ENCODE peak calls at places on chromosomes 5 and 9, in ten cellular contexts. One of them, this sample, is unnamed.

GRCh38 chr5:151138114-151138513 is 19.5 kb downstream of the ANXA6 start:
- DNase-seq in adrenal gland: no peak
- DNase-seq in SJSA1: no peak
- DNase-seq in gastrocnemius medialis: no peak
- DNase-seq in CD8-positive, alpha-beta T cell: no peak
- DNase-seq in pancreas: no peak
- DNase-seq in effector memory CD4-positive, alpha-beta T cell: no peak
- DNase-seq in upper lobe of right lung: no peak
- DNase-seq in tibial artery: no peak
- DNase-seq in CD8-positive, alpha-beta memory T cell: no peak
- DNase-seq in this sample: no peak

GRCh38 chr5:61332891-61333350 is 863 bp downstream of the ZSWIM6 start:
- DNase-seq in effector memory CD4-positive, alpha-beta T cell: peak; percentile 24
- DNase-seq in SJSA1: peak; percentile 55
- DNase-seq in CD8-positive, alpha-beta T cell: peak; percentile 7
- DNase-seq in pancreas: peak; percentile 47
- DNase-seq in CD8-positive, alpha-beta memory T cell: peak; percentile 17
- DNase-seq in tibial artery: peak; percentile 81
- DNase-seq in upper lobe of right lung: peak; percentile 84
- DNase-seq in gastrocnemius medialis: peak; percentile 34
- DNase-seq in adrenal gland: peak; percentile 78
- DNase-seq in this sample: peak; percentile 49

GRCh38 chr5:32233696-32234447 is 59.8 kb upstream of the GOLPH3 start:
- DNase-seq in SJSA1: no peak
- DNase-seq in CD8-positive, alpha-beta memory T cell: no peak
- DNase-seq in effector memory CD4-positive, alpha-beta T cell: no peak
- DNase-seq in tibial artery: no peak
- DNase-seq in adrenal gland: peak; percentile 79
- DNase-seq in pancreas: peak; percentile 77
- DNase-seq in CD8-positive, alpha-beta T cell: no peak
- DNase-seq in gastrocnemius medialis: no peak
- DNase-seq in upper lobe of right lung: no peak
- DNase-seq in this sample: no peak

GRCh38 chr9:93143830-93144530 is 9.9 kb upstream of the NINJ1 start:
- DNase-seq in upper lobe of right lung: no peak
- DNase-seq in effector memory CD4-positive, alpha-beta T cell: peak; percentile 55
- DNase-seq in tibial artery: no peak
- DNase-seq in SJSA1: no peak
- DNase-seq in gastrocnemius medialis: peak; percentile 86
- DNase-seq in CD8-positive, alpha-beta memory T cell: peak; percentile 84
- DNase-seq in adrenal gland: no peak
- DNase-seq in pancreas: no peak
- DNase-seq in CD8-positive, alpha-beta T cell: peak; percentile 51
- DNase-seq in this sample: peak; percentile 42

GRCh38 chr9:89046832-89047231 is 55.6 kb downstream of the S1PR3 start:
- DNase-seq in tibial artery: no peak
- DNase-seq in gastrocnemius medialis: no peak
- DNase-seq in upper lobe of right lung: no peak
- DNase-seq in pancreas: no peak
- DNase-seq in CD8-positive, alpha-beta T cell: no peak
- DNase-seq in CD8-positive, alpha-beta memory T cell: no peak
- DNase-seq in adrenal gland: no peak
- DNase-seq in SJSA1: no peak
- DNase-seq in effector memory CD4-positive, alpha-beta T cell: no peak
- DNase-seq in this sample: no peak

GRCh38 chr9:127277770-127278169 is 13.2 kb downstream of the GARNL3 start:
- DNase-seq in effector memory CD4-positive, alpha-beta T cell: no peak
- DNase-seq in gastrocnemius medialis: no peak
- DNase-seq in tibial artery: no peak
- DNase-seq in adrenal gland: no peak
- DNase-seq in upper lobe of right lung: no peak
- DNase-seq in CD8-positive, alpha-beta T cell: no peak
- DNase-seq in CD8-positive, alpha-beta memory T cell: no peak
- DNase-seq in SJSA1: no peak
- DNase-seq in pancreas: no peak
- DNase-seq in this sample: no peak

GRCh38 chr9:73683862-73684591 is 532.4 kb downstream of the ANXA1 start:
- DNase-seq in tibial artery: no peak
- DNase-seq in upper lobe of right lung: no peak
- DNase-seq in CD8-positive, alpha-beta memory T cell: no peak
- DNase-seq in pancreas: no peak
- DNase-seq in adrenal gland: no peak
- DNase-seq in effector memory CD4-positive, alpha-beta T cell: no peak
- DNase-seq in gastrocnemius medialis: no peak
- DNase-seq in CD8-positive, alpha-beta T cell: no peak
- DNase-seq in SJSA1: peak; percentile 21
- DNase-seq in this sample: no peak

GRCh38 chr5:108523360-108523759 is 141.5 kb upstream of the FBXL17 start:
- DNase-seq in CD8-positive, alpha-beta T cell: no peak
- DNase-seq in effector memory CD4-positive, alpha-beta T cell: no peak
- DNase-seq in tibial artery: no peak
- DNase-seq in gastrocnemius medialis: no peak
- DNase-seq in SJSA1: no peak
- DNase-seq in CD8-positive, alpha-beta memory T cell: no peak
- DNase-seq in pancreas: no peak
- DNase-seq in adrenal gland: no peak
- DNase-seq in upper lobe of right lung: no peak
- DNase-seq in this sample: no peak

GRCh38 chr5:18312016-18312415 is 677.8 kb downstream of the TAF11L14 start:
- DNase-seq in effector memory CD4-positive, alpha-beta T cell: no peak
- DNase-seq in tibial artery: no peak
- DNase-seq in gastrocnemius medialis: no peak
- DNase-seq in CD8-positive, alpha-beta memory T cell: no peak
- DNase-seq in upper lobe of right lung: no peak
- DNase-seq in SJSA1: no peak
- DNase-seq in CD8-positive, alpha-beta T cell: no peak
- DNase-seq in pancreas: no peak
- DNase-seq in adrenal gland: no peak
- DNase-seq in this sample: no peak

GRCh38 chr5:7849531-7850240 is 1.2 kb downstream of the CFAP90 start:
- DNase-seq in upper lobe of right lung: peak; percentile 60
- DNase-seq in adrenal gland: no peak
- DNase-seq in tibial artery: no peak
- DNase-seq in pancreas: no peak
- DNase-seq in CD8-positive, alpha-beta T cell: no peak
- DNase-seq in CD8-positive, alpha-beta memory T cell: no peak
- DNase-seq in gastrocnemius medialis: no peak
- DNase-seq in effector memory CD4-positive, alpha-beta T cell: no peak
- DNase-seq in SJSA1: no peak
- DNase-seq in this sample: no peak

GRCh38 chr5:174827521-174827920 is 103.1 kb downstream of the MSX2 start:
- DNase-seq in upper lobe of right lung: no peak
- DNase-seq in pancreas: no peak
- DNase-seq in effector memory CD4-positive, alpha-beta T cell: no peak
- DNase-seq in CD8-positive, alpha-beta memory T cell: no peak
- DNase-seq in gastrocnemius medialis: no peak
- DNase-seq in SJSA1: no peak
- DNase-seq in tibial artery: no peak
- DNase-seq in adrenal gland: no peak
- DNase-seq in CD8-positive, alpha-beta T cell: no peak
- DNase-seq in this sample: no peak

GRCh38 chr9:15374310-15374709 is 48.4 kb upstream of the SNAPC3 start:
- DNase-seq in adrenal gland: no peak
- DNase-seq in gastrocnemius medialis: no peak
- DNase-seq in SJSA1: no peak
- DNase-seq in effector memory CD4-positive, alpha-beta T cell: no peak
- DNase-seq in upper lobe of right lung: no peak
- DNase-seq in CD8-positive, alpha-beta memory T cell: no peak
- DNase-seq in pancreas: no peak
- DNase-seq in tibial artery: no peak
- DNase-seq in CD8-positive, alpha-beta T cell: no peak
- DNase-seq in this sample: no peak

DNA sequence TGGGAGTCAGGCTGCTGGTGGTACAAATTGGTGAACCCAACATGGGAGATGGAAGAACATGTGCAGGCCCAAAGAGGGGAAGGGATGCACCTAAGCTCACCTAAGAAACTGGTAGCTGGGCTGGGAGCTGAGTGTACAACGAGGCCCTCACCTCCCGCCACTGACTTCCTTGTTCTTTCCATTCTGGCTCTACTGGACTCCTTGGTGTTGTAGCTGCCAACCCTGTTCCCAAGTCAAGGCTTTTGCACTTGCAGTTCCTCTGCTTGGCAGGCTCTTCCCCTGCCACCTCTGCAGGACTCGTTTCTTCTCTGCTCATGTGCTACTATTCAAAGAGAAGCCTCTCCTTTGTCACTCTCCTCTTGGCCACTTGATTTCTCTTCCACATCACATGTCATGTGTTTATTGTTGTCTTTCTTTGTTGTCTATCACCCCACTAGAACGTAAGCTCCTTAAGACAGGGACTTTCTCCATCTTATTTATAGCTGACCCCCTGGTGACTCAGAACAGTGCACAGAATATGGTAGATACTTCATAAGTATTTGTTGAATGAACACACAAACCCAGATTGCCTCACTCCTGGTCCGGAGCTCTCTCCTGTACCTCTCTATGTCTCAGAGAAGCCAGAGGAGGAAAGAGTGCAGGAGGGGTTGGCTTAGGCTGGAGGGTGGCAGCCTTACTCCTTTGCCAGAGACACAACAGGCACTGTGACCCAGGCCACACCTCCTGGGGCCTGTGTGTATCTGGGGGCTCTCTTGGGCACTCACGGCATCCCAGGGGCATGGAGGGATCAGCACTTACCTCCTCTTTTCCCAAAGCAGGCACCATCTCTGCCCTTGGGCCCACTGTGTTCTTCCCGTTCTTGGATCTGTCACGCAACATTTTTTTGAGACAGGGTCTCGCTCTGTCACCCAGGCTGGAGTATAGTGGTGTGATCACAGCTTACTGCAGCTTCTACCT is 5.2 kb upstream of the SPINK4 start:
- DNase-seq in pancreas: no peak
- DNase-seq in CD8-positive, alpha-beta T cell: no peak
- DNase-seq in effector memory CD4-positive, alpha-beta T cell: no peak
- DNase-seq in adrenal gland: no peak
- DNase-seq in SJSA1: peak; percentile 4
- DNase-seq in gastrocnemius medialis: no peak
- DNase-seq in upper lobe of right lung: no peak
- DNase-seq in tibial artery: peak; percentile 20
- DNase-seq in CD8-positive, alpha-beta memory T cell: no peak
- DNase-seq in this sample: no peak
- H3K4me1 ChIP-seq in pancreas: peaks cover 12% of the 10 kb centered on the region
- H3K4me1 ChIP-seq in CD8-positive, alpha-beta T cell: no peaks in the 10 kb centered on the region
- H3K4me1 ChIP-seq in effector memory CD4-positive, alpha-beta T cell: no peaks in the 10 kb centered on the region
- H3K4me1 ChIP-seq in adrenal gland: peaks cover 7% of the 10 kb centered on the region
- H3K4me1 ChIP-seq in SJSA1: peaks cover 13% of the 10 kb centered on the region
- H3K4me1 ChIP-seq in gastrocnemius medialis: peaks cover 8% of the 10 kb centered on the region
- H3K4me1 ChIP-seq in upper lobe of right lung: no peaks in the 10 kb centered on the region
- H3K4me1 ChIP-seq in tibial artery: no peaks in the 10 kb centered on the region
- H3K4me1 ChIP-seq in CD8-positive, alpha-beta memory T cell: no peaks in the 10 kb centered on the region
- H3K4me1 ChIP-seq in this sample: peaks cover 17% of the 10 kb centered on the region

GRCh38 chr5:141345327-141345726 is 1.7 kb downstream of the PCDHGA3 start:
- DNase-seq in CD8-positive, alpha-beta memory T cell: no peak
- DNase-seq in SJSA1: no peak
- DNase-seq in gastrocnemius medialis: no peak
- DNase-seq in CD8-positive, alpha-beta T cell: no peak
- DNase-seq in tibial artery: no peak
- DNase-seq in adrenal gland: no peak
- DNase-seq in pancreas: no peak
- DNase-seq in effector memory CD4-positive, alpha-beta T cell: no peak
- DNase-seq in upper lobe of right lung: no peak
- DNase-seq in this sample: no peak
- H3K9me3 ChIP-seq in CD8-positive, alpha-beta memory T cell: peaks cover 4% of the 10 kb centered on the region
- H3K9me3 ChIP-seq in SJSA1: peaks cover 19% of the 10 kb centered on the region
- H3K9me3 ChIP-seq in gastrocnemius medialis: peaks cover 9% of the 10 kb centered on the region
- H3K9me3 ChIP-seq in CD8-positive, alpha-beta T cell: peaks cover 11% of the 10 kb centered on the region
- H3K9me3 ChIP-seq in tibial artery: peaks cover 99% of the 10 kb centered on the region
- H3K9me3 ChIP-seq in adrenal gland: no peaks in the 10 kb centered on the region
- H3K9me3 ChIP-seq in pancreas: no peaks in the 10 kb centered on the region
- H3K9me3 ChIP-seq in effector memory CD4-positive, alpha-beta T cell: no peaks in the 10 kb centered on the region
- H3K9me3 ChIP-seq in upper lobe of right lung: peaks cover 13% of the 10 kb centered on the region
- H3K9me3 ChIP-seq in this sample: peaks cover 21% of the 10 kb centered on the region

GRCh38 chr5:76403963-76404693 is 1.0 kb downstream of the IQGAP2 start:
- DNase-seq in upper lobe of right lung: no peak
- DNase-seq in SJSA1: no peak
- DNase-seq in CD8-positive, alpha-beta T cell: peak; percentile 55
- DNase-seq in gastrocnemius medialis: no peak
- DNase-seq in adrenal gland: peak; percentile 39
- DNase-seq in effector memory CD4-positive, alpha-beta T cell: peak; percentile 61
- DNase-seq in tibial artery: no peak
- DNase-seq in pancreas: peak; percentile 91
- DNase-seq in CD8-positive, alpha-beta memory T cell: peak; percentile 79
- DNase-seq in this sample: peak; percentile 77

GRCh38 chr5:76403713-76403962 is 553 bp downstream of the IQGAP2 start:
- DNase-seq in effector memory CD4-positive, alpha-beta T cell: no peak
- DNase-seq in SJSA1: no peak
- DNase-seq in gastrocnemius medialis: no peak
- DNase-seq in upper lobe of right lung: peak; percentile 80
- DNase-seq in tibial artery: no peak
- DNase-seq in CD8-positive, alpha-beta T cell: no peak
- DNase-seq in pancreas: no peak
- DNase-seq in CD8-positive, alpha-beta memory T cell: no peak
- DNase-seq in adrenal gland: no peak
- DNase-seq in this sample: no peak

GRCh38 chr5:76406014-76406413 is 2.9 kb downstream of the IQGAP2 start:
- DNase-seq in SJSA1: no peak
- DNase-seq in tibial artery: no peak
- DNase-seq in pancreas: no peak
- DNase-seq in effector memory CD4-positive, alpha-beta T cell: no peak
- DNase-seq in adrenal gland: no peak
- DNase-seq in CD8-positive, alpha-beta T cell: no peak
- DNase-seq in CD8-positive, alpha-beta memory T cell: no peak
- DNase-seq in gastrocnemius medialis: no peak
- DNase-seq in upper lobe of right lung: no peak
- DNase-seq in this sample: no peak

GRCh38 chr5:76402880-76403712 is at the start of gene IQGAP2:
- DNase-seq in upper lobe of right lung: peak; percentile 91
- DNase-seq in CD8-positive, alpha-beta T cell: peak; percentile 80
- DNase-seq in SJSA1: peak; percentile 66
- DNase-seq in tibial artery: peak; percentile 77
- DNase-seq in gastrocnemius medialis: peak; percentile 37
- DNase-seq in effector memory CD4-positive, alpha-beta T cell: peak; percentile 74
- DNase-seq in CD8-positive, alpha-beta memory T cell: peak; percentile 92
- DNase-seq in adrenal gland: peak; percentile 65
- DNase-seq in pancreas: peak; percentile 74
- DNase-seq in this sample: peak; percentile 85

GRCh38 chr5:76404694-76405306 is 1.7 kb downstream of the IQGAP2 start:
- DNase-seq in effector memory CD4-positive, alpha-beta T cell: no peak
- DNase-seq in tibial artery: no peak
- DNase-seq in gastrocnemius medialis: no peak
- DNase-seq in pancreas: no peak
- DNase-seq in CD8-positive, alpha-beta memory T cell: no peak
- DNase-seq in SJSA1: no peak
- DNase-seq in upper lobe of right lung: no peak
- DNase-seq in CD8-positive, alpha-beta T cell: no peak
- DNase-seq in adrenal gland: peak; percentile 8
- DNase-seq in this sample: no peak
- H3K4me1 ChIP-seq in effector memory CD4-positive, alpha-beta T cell: peaks cover 30% of the 10 kb centered on the region
- H3K4me1 ChIP-seq in tibial artery: peaks cover 22% of the 10 kb centered on the region
- H3K4me1 ChIP-seq in gastrocnemius medialis: peaks cover 8% of the 10 kb centered on the region
- H3K4me1 ChIP-seq in pancreas: no peaks in the 10 kb centered on the region
- H3K4me1 ChIP-seq in CD8-positive, alpha-beta memory T cell: peaks cover 45% of the 10 kb centered on the region
- H3K4me1 ChIP-seq in SJSA1: peaks cover 10% of the 10 kb centered on the region
- H3K4me1 ChIP-seq in upper lobe of right lung: peaks cover 11% of the 10 kb centered on the region
- H3K4me1 ChIP-seq in CD8-positive, alpha-beta T cell: peaks cover 44% of the 10 kb centered on the region
- H3K4me1 ChIP-seq in adrenal gland: peaks cover 37% of the 10 kb centered on the region
- H3K4me1 ChIP-seq in this sample: peaks cover 7% of the 10 kb centered on the region

DNA sequence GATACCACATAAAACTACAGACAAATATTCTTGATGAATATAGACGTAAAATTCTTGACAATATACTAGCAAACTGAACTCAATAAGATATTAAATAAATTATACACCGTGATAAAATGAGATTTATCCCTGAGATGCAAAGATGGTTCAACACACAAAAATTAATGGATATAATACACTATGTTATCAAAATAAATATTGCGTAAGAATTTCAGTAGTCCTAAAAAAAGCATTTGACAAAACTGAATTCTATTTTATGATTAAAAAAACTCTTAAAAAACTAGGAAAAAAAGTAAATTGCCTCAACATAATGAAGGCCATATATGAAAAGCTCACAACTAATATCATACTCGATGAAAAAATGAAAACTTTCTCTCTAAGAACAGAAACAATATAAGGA is 472.3 kb upstream of the GRIA1 start:
- DNase-seq in pancreas: no peak
- DNase-seq in CD8-positive, alpha-beta T cell: no peak
- DNase-seq in adrenal gland: no peak
- DNase-seq in SJSA1: no peak
- DNase-seq in upper lobe of right lung: no peak
- DNase-seq in gastrocnemius medialis: no peak
- DNase-seq in effector memory CD4-positive, alpha-beta T cell: no peak
- DNase-seq in CD8-positive, alpha-beta memory T cell: no peak
- DNase-seq in tibial artery: no peak
- DNase-seq in this sample: no peak
- H3K9me3 ChIP-seq in pancreas: no peaks in the 10 kb centered on the region
- H3K9me3 ChIP-seq in CD8-positive, alpha-beta T cell: no peaks in the 10 kb centered on the region
- H3K9me3 ChIP-seq in adrenal gland: no peaks in the 10 kb centered on the region
- H3K9me3 ChIP-seq in SJSA1: no peaks in the 10 kb centered on the region
- H3K9me3 ChIP-seq in upper lobe of right lung: peaks cover 14% of the 10 kb centered on the region
- H3K9me3 ChIP-seq in gastrocnemius medialis: no peaks in the 10 kb centered on the region
- H3K9me3 ChIP-seq in effector memory CD4-positive, alpha-beta T cell: no peaks in the 10 kb centered on the region
- H3K9me3 ChIP-seq in CD8-positive, alpha-beta memory T cell: no peaks in the 10 kb centered on the region
- H3K9me3 ChIP-seq in tibial artery: peaks cover 31% of the 10 kb centered on the region
- H3K9me3 ChIP-seq in this sample: peaks cover 12% of the 10 kb centered on the region

This sample was measured in transverse colon.